ENCODE peak calls at places on chromosomes 12 and 14, in eight cellular contexts. L, T, I, K, V, Q, S and A are unnamed samples.

GRCh38 chr14:21039585-21040369 is 2.4 kb upstream of the RNASE7 start:
- DNase-seq in S (peak), V (no peak), I (peak), L (no peak), K (no peak), T (no peak), Q (no peak), A (no peak)

GRCh38 chr14:98906123-98906995 is 365.6 kb downstream of the BCL11B start:
- DNase-seq in S (peak), Q (no peak), V (no peak), I (no peak), T (no peak), L (no peak), K (no peak), A (no peak)

GRCh38 chr14:95488376-95489162 is 27.9 kb downstream of the SYNE3 start:
- DNase-seq in T (no peak), Q (no peak), K (no peak), L (no peak), S (no peak), I (peak), V (no peak), A (no peak)

GRCh38 chr12:102454808-102455760 is 25.3 kb downstream of the IGF1 start:
- DNase-seq in K (no peak), Q (no peak), I (peak), S (no peak), L (no peak), V (no peak), T (no peak), A (no peak)

GRCh38 chr14:34104750-34105397 is 154.0 kb upstream of the EGLN3 start:
- DNase-seq in S (no peak), V (no peak), Q (no peak), L (no peak), I (no peak), T (no peak), K (no peak), A (no peak)

GRCh38 chr14:47935332-47935731 is 259.9 kb upstream of the MDGA2 start:
- DNase-seq in I (no peak), S (no peak), K (no peak), Q (no peak), L (no peak), T (no peak), V (no peak), A (no peak)

GRCh38 chr12:10339441-10339840 is 31.8 kb downstream of the KLRD1 start:
- DNase-seq in L (no peak), K (no peak), V (no peak), S (no peak), T (no peak), I (peak), Q (no peak), A (no peak)

GRCh38 chr12:5012337-5012736 is 31.3 kb upstream of the KCNA5 start:
- DNase-seq in T (no peak), I (no peak), K (no peak), L (no peak), V (no peak), Q (no peak), S (no peak), A (no peak)

GRCh38 chr14:57657487-57657886 is 163.8 kb upstream of the CCDC198 start:
- DNase-seq in Q (no peak), I (peak), S (no peak), V (no peak), L (no peak), K (no peak), T (no peak), A (no peak)

GRCh38 chr12:9751204-9752144 is 9.2 kb downstream of the CD69 start:
- DNase-seq in I (peak), S (no peak), L (peak), V (no peak), T (peak), K (no peak), Q (peak), A (no peak)

GRCh38 chr12:120984351-120984898 is 6.1 kb downstream of the HNF1A start:
- DNase-seq in L (no peak), Q (no peak), V (no peak), K (no peak), I (no peak), T (no peak), S (no peak), A (no peak)

GRCh38 chr12:111355181-111355925 is 13.5 kb downstream of the PHETA1 start:
- DNase-seq in I (no peak), L (no peak), S (no peak), V (no peak), K (no peak), T (no peak), Q (no peak), A (no peak)